ENCODE peak calls at places on chromosomes 13 and 19, in eight cellular contexts. D, M, O, E, J, C, I and R are unnamed samples.

GRCh38 chr13:94672400-94672799 is 39.9 kb downstream of the SOX21 start:
- DNase-seq in D (no peak), M (no peak), O (no peak), E (no peak), J (no peak), C (no peak), I (no peak), R (no peak)

GRCh38 chr13:77829963-77830362 is 88.7 kb downstream of the EDNRB start:
- DNase-seq in D (no peak), M (no peak), O (no peak), E (no peak), J (no peak), C (no peak), I (no peak), R (no peak)

GRCh38 chr19:47601180-47601904 is 7.6 kb upstream of the BICRA start:
- DNase-seq in D (no peak), M (no peak), O (no peak), E (no peak), J (no peak), C (no peak), I (no peak), R (no peak)

GRCh38 chr19:12935071-12935470 is 1.6 kb upstream of the FARSA start:
- DNase-seq in D (no peak), M (no peak), O (no peak), E (no peak), J (no peak), C (no peak), I (no peak), R (no peak)

GRCh38 chr13:29849071-29849541 is 1.3 kb downstream of the UBL3 start:
- DNase-seq in D (peak; percentile 39), M (peak; percentile 22), O (peak; percentile 25), E (peak; percentile 12), J (no peak), C (no peak), I (no peak), R (peak; percentile 22)

GRCh38 chr13:26230703-26231102 is 8.6 kb upstream of the RNF6 start:
- DNase-seq in D (no peak), M (no peak), O (no peak), E (no peak), J (no peak), C (no peak), I (no peak), R (no peak)

GRCh38 chr13:111033172-111034133 is 81.7 kb upstream of the ARHGEF7 start:
- DNase-seq in D (peak; percentile 41), M (no peak), O (no peak), E (no peak), J (no peak), C (no peak), I (no peak), R (peak; percentile 25)

GRCh38 chr13:46726347-46726746 is 70.6 kb downstream of the ESD start:
- DNase-seq in D (no peak), M (no peak), O (no peak), E (no peak), J (no peak), C (no peak), I (no peak), R (no peak)

GRCh38 chr19:3188627-3189596 is 3.2 kb downstream of the NCLN start:
- DNase-seq in D (no peak), M (no peak), O (peak; percentile 14), E (no peak), J (no peak), C (no peak), I (no peak), R (no peak)

GRCh38 chr13:88932950-88933349 is 1261.8 kb downstream of the SLITRK5 start:
- DNase-seq in D (no peak), M (no peak), O (no peak), E (no peak), J (no peak), C (no peak), I (no peak), R (no peak)

GRCh38 chr19:47573076-47574026 is at the start of gene ZNF541:
- DNase-seq in D (peak; percentile 36), M (peak; percentile 12), O (peak; percentile 49), E (peak; percentile 80), J (no peak), C (peak; percentile 29), I (no peak), R (peak; percentile 45)

GRCh38 chr19:38175422-38175821 is 48.6 kb downstream of the DPF1 start:
- DNase-seq in D (no peak), M (no peak), O (no peak), E (no peak), J (no peak), C (no peak), I (no peak), R (no peak)

GRCh38 chr19:53942001-53942786 is 20.5 kb upstream of the CACNG8 start:
- DNase-seq in D (peak; percentile 10), M (no peak), O (no peak), E (no peak), J (no peak), C (no peak), I (no peak), R (no peak)

GRCh38 chr13:22828081-22828480 is 352.7 kb upstream of the SGCG start:
- DNase-seq in D (peak; percentile 0), M (peak; percentile 2), O (no peak), E (no peak), J (peak; percentile 38), C (no peak), I (no peak), R (peak; percentile 23)

GRCh38 chr19:40502081-40502480 is 35.3 kb downstream of the SPTBN4 start:
- DNase-seq in D (no peak), M (no peak), O (no peak), E (no peak), J (no peak), C (no peak), I (no peak), R (no peak)

GRCh38 chr19:10454267-10454666 is 33.9 kb downstream of the PDE4A start:
- DNase-seq in D (peak; percentile 19), M (peak; percentile 18), O (no peak), E (peak; percentile 20), J (no peak), C (no peak), I (no peak), R (no peak)

GRCh38 chr19:17329061-17329767 is 5.4 kb downstream of the ANO8 start:
- DNase-seq in D (no peak), M (no peak), O (no peak), E (no peak), J (no peak), C (no peak), I (no peak), R (no peak)

GRCh38 chr19:16398530-16399241 is 73.1 kb downstream of the EPS15L1 start:
- DNase-seq in D (no peak), M (peak; percentile 12), O (no peak), E (peak; percentile 53), J (no peak), C (no peak), I (no peak), R (no peak)

GRCh38 chr19:9672893-9673292 is 2.0 kb downstream of the ZNF562 start:
- DNase-seq in D (no peak), M (no peak), O (no peak), E (no peak), J (no peak), C (no peak), I (no peak), R (no peak)

GRCh38 chr19:11125994-11126685 is 29.4 kb downstream of the SPC24 start:
- DNase-seq in D (peak; percentile 69), M (peak; percentile 64), O (peak; percentile 91), E (peak; percentile 83), J (no peak), C (peak; percentile 56), I (no peak), R (peak; percentile 69)

GRCh38 chr13:98740131-98740530 is 12.3 kb downstream of the SLC15A1 start:
- DNase-seq in D (no peak), M (no peak), O (no peak), E (no peak), J (no peak), C (no peak), I (no peak), R (no peak)

DNA sequence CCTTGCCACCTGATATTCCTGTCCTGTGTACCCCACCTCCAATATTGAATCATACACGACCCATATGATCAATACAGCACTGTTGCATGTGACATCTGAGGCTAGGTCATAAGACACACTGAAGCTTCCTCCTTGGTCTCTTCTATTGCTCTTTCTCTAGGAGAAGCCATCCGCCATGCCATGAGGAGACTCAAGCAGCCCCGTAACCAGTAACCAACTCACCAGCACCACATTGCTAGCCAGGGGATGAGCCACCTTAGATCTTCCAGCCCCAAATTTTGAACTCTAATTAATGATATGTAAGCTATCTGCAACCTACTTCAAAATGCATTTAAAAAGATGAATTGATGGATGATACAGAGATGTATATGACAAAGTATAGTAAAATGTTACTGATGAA is 28.6 kb downstream of the ZNF557 start:
- DNase-seq in D (no peak), M (no peak), O (no peak), E (no peak), J (no peak), C (no peak), I (no peak), R (no peak)
- H3K4me3 ChIP-seq in D (peak overlapping the region; percentile 66), M (no peak overlapping the region), O (no peak overlapping the region), E (peak overlapping the region; percentile 41), J (no peak overlapping the region), C (peak overlapping the region; percentile 75), I (no peak overlapping the region), R (peak overlapping the region; percentile 81)

GRCh38 chr19:482186-483041 is 13.9 kb upstream of the MADCAM1 start:
- DNase-seq in D (no peak), M (no peak), O (no peak), E (no peak), J (no peak), C (no peak), I (no peak), R (no peak)
- TF ChIP-seq CTCF in D (no peak), M (no peak), O (no peak), E (no peak), J (peak; percentile 17), C (no peak), I (no peak), R (no peak)

GRCh38 chr13:27960362-27961226 is 8.5 kb downstream of the CDX2 start:
- DNase-seq in D (peak; percentile 22), M (no peak), O (no peak), E (peak; percentile 41), J (no peak), C (no peak), I (no peak), R (peak; percentile 12)
- H3K4me3 ChIP-seq in D (no peak overlapping the region), M (no peak overlapping the region), O (peak overlapping the region; percentile 16), E (peak overlapping the region; percentile 28), J (no peak overlapping the region), C (no peak overlapping the region), I (no peak overlapping the region), R (peak overlapping the region; percentile 26)

DNA sequence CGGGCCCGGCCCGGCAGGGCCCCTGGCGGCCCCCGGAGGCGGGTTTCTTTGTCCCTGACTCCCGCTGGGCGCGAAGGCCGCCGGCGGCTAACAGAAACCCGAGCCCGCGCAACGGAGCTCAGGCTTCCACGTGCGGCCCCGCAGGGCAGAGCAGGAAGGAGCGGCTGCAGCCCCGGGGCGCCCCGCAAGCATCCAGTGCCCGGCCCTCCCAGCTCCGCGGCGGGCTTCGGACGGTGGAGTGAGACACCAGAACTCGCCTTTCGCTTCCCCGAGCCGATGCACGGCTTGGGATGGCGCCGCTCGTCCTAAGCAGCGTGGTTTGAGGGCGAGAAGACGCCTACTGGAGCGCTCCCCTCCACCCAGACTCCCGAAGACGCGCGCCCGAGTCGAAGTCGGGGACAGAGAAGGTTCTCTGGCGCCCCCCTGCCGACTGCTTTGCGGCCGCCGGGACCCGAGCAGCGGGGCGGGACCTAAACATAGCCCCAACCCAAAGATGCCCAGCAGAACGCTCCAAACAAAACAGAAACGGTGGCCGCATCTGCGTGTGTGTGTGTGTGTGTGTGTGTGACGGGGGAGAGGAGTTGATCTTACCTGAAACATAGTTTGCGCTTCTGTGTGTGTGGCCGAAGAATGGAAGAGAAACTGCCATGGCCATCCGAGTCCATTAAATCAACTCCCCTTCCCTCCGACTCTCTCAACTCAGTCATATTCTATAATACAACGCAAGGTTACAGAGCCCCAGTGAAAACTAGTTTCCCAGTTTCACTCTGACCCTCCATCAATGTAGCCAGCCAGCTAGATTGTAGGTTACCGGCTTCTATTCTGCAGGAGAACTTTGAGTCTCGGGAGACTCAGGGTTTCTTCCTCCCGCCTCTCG is 629 bp upstream of the FGF9 start:
- DNase-seq in D (peak; percentile 25), M (peak; percentile 48), O (peak; percentile 57), E (peak; percentile 46), J (no peak), C (peak; percentile 73), I (no peak), R (peak; percentile 38)
- TF ChIP-seq CTCF in D (no peak), M (peak; percentile 24), O (no peak), E (peak; percentile 21), J (peak; percentile 11), C (peak; percentile 5), I (no peak), R (no peak)